ENCODE peak calls at places on chromosome 21, in six cellular contexts. A, H, P, Z, E and V are unnamed samples.

GRCh38 chr21:37430184-37430821 is 63.7 kb downstream of the DYRK1A start:
- DNase-seq in A (no peak), H (no peak), P (no peak), Z (no peak), E (no peak), V (no peak)

GRCh38 chr21:26800455-26801454 is 44.5 kb downstream of the ADAMTS1 start:
- DNase-seq in A (no peak), H (no peak), P (no peak), Z (peak; percentile 74), E (no peak), V (no peak)

GRCh38 chr21:42975886-42976608 is 1.7 kb downstream of the PKNOX1 start:
- DNase-seq in A (no peak), H (no peak), P (no peak), Z (peak; percentile 32), E (no peak), V (no peak)

GRCh38 chr21:38777015-38777414 is 28.7 kb upstream of the ETS2 start:
- DNase-seq in A (no peak), H (no peak), P (no peak), Z (no peak), E (no peak), V (no peak)

GRCh38 chr21:31351438-31351837 is 7.4 kb upstream of the TIAM1 start:
- DNase-seq in A (no peak), H (peak; percentile 33), P (no peak), Z (peak; percentile 35), E (peak; percentile 6), V (peak; percentile 28)

GRCh38 chr21:19034041-19034440 is 630.5 kb upstream of the TMPRSS15 start:
- DNase-seq in A (no peak), H (no peak), P (no peak), Z (no peak), E (no peak), V (no peak)

GRCh38 chr21:37367758-37368535 is 1.4 kb downstream of the DYRK1A start:
- DNase-seq in A (no peak), H (peak; percentile 25), P (peak; percentile 29), Z (peak; percentile 37), E (no peak), V (peak; percentile 26)

GRCh38 chr21:42734323-42734971 is 81.0 kb downstream of the PDE9A start:
- DNase-seq in A (no peak), H (no peak), P (no peak), Z (no peak), E (peak; percentile 36), V (no peak)

GRCh38 chr21:45153358-45154318 is 79.3 kb downstream of the ADARB1 start:
- DNase-seq in A (no peak), H (no peak), P (no peak), Z (peak; percentile 18), E (no peak), V (no peak)

GRCh38 chr21:31340942-31341487 is 3.0 kb downstream of the TIAM1 start:
- DNase-seq in A (no peak), H (no peak), P (no peak), Z (no peak), E (no peak), V (no peak)

GRCh38 chr21:25563399-25564116 is 43.7 kb downstream of the MRPL39 start:
- DNase-seq in A (no peak), H (no peak), P (no peak), Z (peak; percentile 53), E (no peak), V (no peak)
- H3K4me3 ChIP-seq in A (peak overlapping the region; percentile 80), H (no peak overlapping the region), P (no peak overlapping the region), Z (peak overlapping the region; percentile 79), E (no peak overlapping the region), V (no peak overlapping the region)

GRCh38 chr21:46185717-46186116 is 1.5 kb upstream of the SPATC1L start:
- DNase-seq in A (no peak), H (no peak), P (no peak), Z (no peak), E (no peak), V (no peak)
- H3K4me3 ChIP-seq in A (no peak overlapping the region), H (peak overlapping the region; percentile 100), P (no peak overlapping the region), Z (no peak overlapping the region), E (no peak overlapping the region), V (peak overlapping the region; percentile 96)

GRCh38 chr21:41509206-41509496 is 1.2 kb upstream of the TMPRSS2 start:
- DNase-seq in A (no peak), H (no peak), P (no peak), Z (no peak), E (no peak), V (no peak)
- H3K4me3 ChIP-seq in A (no peak overlapping the region), H (no peak overlapping the region), P (no peak overlapping the region), Z (no peak overlapping the region), E (no peak overlapping the region), V (no peak overlapping the region)

DNA sequence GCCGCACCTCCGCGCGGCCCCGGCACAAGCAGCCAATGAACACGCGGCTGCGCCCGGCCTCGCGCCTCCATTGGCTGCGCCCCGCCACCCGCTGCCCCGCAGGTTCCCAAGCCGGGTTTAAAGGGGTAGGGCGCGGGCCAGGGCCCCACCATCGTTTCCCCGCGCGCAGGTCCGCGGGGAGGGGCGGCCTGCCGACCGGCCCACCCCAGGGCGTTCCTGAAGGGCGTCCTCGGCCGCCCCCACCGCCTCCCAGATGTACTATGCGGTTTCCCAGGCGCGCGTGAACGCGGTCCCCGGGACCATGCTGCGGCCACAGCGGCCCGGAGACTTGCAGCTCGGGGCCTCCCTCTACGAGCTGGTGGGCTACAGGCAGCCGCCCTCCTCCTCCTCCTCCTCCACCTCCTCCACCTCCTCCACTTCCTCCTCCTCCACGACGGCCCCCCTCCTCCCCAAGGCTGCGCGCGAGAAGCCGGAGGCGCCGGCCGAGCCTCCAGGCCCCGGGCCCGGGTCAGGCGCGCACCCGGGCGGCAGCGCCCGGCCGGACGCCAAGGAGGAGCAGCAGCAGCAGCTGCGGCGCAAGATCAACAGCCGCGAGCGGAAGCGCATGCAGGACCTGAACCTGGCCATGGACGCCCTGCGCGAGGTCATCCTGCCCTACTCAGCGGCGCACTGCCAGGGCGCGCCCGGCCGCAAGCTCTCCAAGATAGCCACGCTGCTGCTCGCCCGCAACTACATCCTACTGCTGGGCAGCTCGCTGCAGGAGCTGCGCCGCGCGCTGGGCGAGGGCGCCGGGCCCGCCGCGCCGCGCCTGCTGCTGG is at the start of gene OLIG1:
- DNase-seq in A (no peak), H (peak; percentile 49), P (peak; percentile 77), Z (no peak), E (peak; percentile 55), V (no peak)
- H3K4me3 ChIP-seq in A (no peak within 1 kb of the TSS), H (peak within 1 kb of the TSS; percentile 56), P (peak within 1 kb of the TSS; percentile 57), Z (no peak within 1 kb of the TSS), E (peak within 1 kb of the TSS; percentile 42), V (no peak within 1 kb of the TSS)

GRCh38 chr21:24428539-24429186 is 1178.6 kb downstream of the MRPL39 start:
- DNase-seq in A (no peak), H (no peak), P (no peak), Z (peak; percentile 7), E (no peak), V (no peak)
- H3K4me3 ChIP-seq in A (peak overlapping the region; percentile 5), H (no peak overlapping the region), P (no peak overlapping the region), Z (no peak overlapping the region), E (no peak overlapping the region), V (no peak overlapping the region)

DNA sequence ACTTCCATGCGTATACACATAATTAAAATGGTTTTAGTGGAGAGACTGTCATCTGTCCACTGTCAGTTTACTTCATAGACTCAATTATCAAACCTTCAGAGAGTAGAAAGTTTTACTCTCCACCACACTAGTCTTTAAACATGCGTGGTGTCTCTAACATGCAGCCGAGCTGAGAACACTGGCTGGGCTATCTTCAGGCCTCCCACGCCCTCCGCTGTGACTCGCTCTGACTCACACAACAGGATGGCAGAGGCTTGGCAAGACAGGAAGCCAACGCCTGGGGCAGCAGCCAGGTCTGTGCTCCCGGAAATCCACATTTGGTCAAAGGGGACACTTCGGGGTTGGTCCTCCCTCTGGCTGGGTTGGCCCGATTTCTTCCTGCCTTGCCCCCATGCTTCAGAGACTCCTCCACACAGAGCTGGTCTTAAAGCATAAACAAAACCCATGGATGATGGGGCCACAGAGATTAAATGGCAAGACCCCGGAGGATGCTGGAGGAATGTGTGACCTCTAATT is 22.7 kb upstream of the IFNGR2 start:
- DNase-seq in A (no peak), H (peak; percentile 91), P (no peak), Z (peak; percentile 92), E (peak; percentile 55), V (peak; percentile 75)
- H3K4me3 ChIP-seq in A (no peak overlapping the region), H (peak overlapping the region; percentile 28), P (no peak overlapping the region), Z (no peak overlapping the region), E (no peak overlapping the region), V (no peak overlapping the region)

GRCh38 chr21:16248705-16249104 is 518.9 kb downstream of the USP25 start:
- DNase-seq in A (no peak), H (no peak), P (no peak), Z (no peak), E (no peak), V (no peak)
- H3K4me3 ChIP-seq in A (no peak overlapping the region), H (no peak overlapping the region), P (no peak overlapping the region), Z (no peak overlapping the region), E (no peak overlapping the region), V (no peak overlapping the region)

GRCh38 chr21:17779486-17779885 is 39.7 kb downstream of the C21orf91 start:
- DNase-seq in A (no peak), H (no peak), P (no peak), Z (no peak), E (no peak), V (no peak)
- H3K4me3 ChIP-seq in A (no peak overlapping the region), H (no peak overlapping the region), P (no peak overlapping the region), Z (no peak overlapping the region), E (no peak overlapping the region), V (no peak overlapping the region)